ENCODE peak calls at places on chromosome 11, in five cellular contexts. K is H1, M is HEK293T, J is HepG2, Z is GM12878. R is an unnamed sample.

GRCh38 chr11:108340958-108341357 is 118.1 kb downstream of the ATM start:
- DNase-seq in K (no peak), M (no peak), J (peak), Z (no peak), R (peak)

GRCh38 chr11:131584694-131585592 is 214.5 kb downstream of the NTM start:
- DNase-seq in K (peak), M (peak), J (no peak), Z (no peak), R (no peak)

GRCh38 chr11:201936-202335 is 5.3 kb downstream of the BET1L start:
- DNase-seq in K (no peak), M (no peak), J (no peak), Z (no peak), R (no peak)

GRCh38 chr11:60871378-60872061 is 4.2 kb downstream of the ZP1 start:
- DNase-seq in K (no peak), M (no peak), J (no peak), Z (no peak), R (no peak)

GRCh38 chr11:103370076-103370475 is 260.9 kb downstream of the DYNC2H1 start:
- DNase-seq in K (no peak), M (no peak), J (no peak), Z (no peak), R (no peak)

GRCh38 chr11:17721242-17721999 is 2.0 kb downstream of the MYOD1 start:
- DNase-seq in K (no peak), M (peak), J (no peak), Z (no peak), R (no peak)

GRCh38 chr11:107606122-107606521 is 15.2 kb downstream of the ELMOD1 start:
- DNase-seq in K (no peak), M (no peak), J (no peak), Z (no peak), R (no peak)

GRCh38 chr11:88098289-88098688 is 77.0 kb downstream of the RAB38 start:
- DNase-seq in K (no peak), M (no peak), J (no peak), Z (no peak), R (no peak)

GRCh38 chr11:91248199-91248807 is 976.3 kb upstream of the FAT3 start:
- DNase-seq in K (no peak), M (peak), J (peak), Z (no peak), R (peak)

GRCh38 chr11:67996051-67996450 is 7.8 kb downstream of the UNC93B1 start:
- DNase-seq in K (no peak), M (no peak), J (no peak), Z (no peak), R (no peak)
- TF ChIP-seq SUZ12 in K (no peak), M (no peak), J (no peak), Z (no peak), R (no peak)

GRCh38 chr11:93740031-93740801 is 1.1 kb downstream of the TAF1D start:
- DNase-seq in K (no peak), M (no peak), J (peak), Z (no peak), R (no peak)
- TF ChIP-seq SUZ12 in K (no peak), M (no peak), J (no peak), Z (no peak), R (no peak)

GRCh38 chr11:68923614-68924013 is 19.9 kb downstream of the IGHMBP2 start:
- DNase-seq in K (no peak), M (no peak), J (no peak), Z (no peak), R (no peak)

GRCh38 chr11:68924073-68924925 is 20.6 kb downstream of the IGHMBP2 start:
- DNase-seq in K (no peak), M (no peak), J (no peak), Z (no peak), R (no peak)

GRCh38 chr11:68928108-68928429 is 24.4 kb downstream of the IGHMBP2 start:
- DNase-seq in K (no peak), M (no peak), J (no peak), Z (no peak), R (no peak)

GRCh38 chr11:68927280-68928107 is 23.8 kb downstream of the IGHMBP2 start:
- DNase-seq in K (no peak), M (no peak), J (no peak), Z (peak), R (no peak)

DNA sequence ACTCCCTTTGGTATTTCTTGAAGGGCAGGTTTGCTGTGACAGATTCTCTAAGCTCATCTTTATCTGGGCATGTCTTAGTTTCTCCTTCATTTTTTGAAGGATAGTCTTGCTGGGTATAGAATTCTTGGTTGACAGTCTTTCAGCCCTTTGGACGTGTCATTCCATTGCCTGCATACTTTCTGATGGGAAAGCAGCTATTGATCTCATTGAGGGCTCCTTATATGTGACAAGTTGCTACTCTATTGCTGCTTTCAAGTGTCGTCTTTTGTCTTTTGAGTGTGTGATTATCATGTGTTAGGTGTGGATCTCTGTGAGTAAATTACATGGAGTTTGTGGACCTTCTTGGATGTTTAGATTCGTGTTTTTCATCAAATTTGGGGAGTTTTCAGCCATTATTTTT is 21.9 kb downstream of the IGHMBP2 start:
- DNase-seq in K (no peak), M (no peak), J (no peak), Z (no peak), R (no peak)
- TF ChIP-seq SUZ12 in K (no peak), M (no peak), J (no peak), Z (no peak), R (no peak)

GRCh38 chr11:8086571-8086970 is 5.6 kb downstream of the TUB start:
- DNase-seq in K (no peak), M (no peak), J (no peak), Z (no peak), R (no peak)
- TF ChIP-seq SUZ12 in K (no peak), M (no peak), J (no peak), Z (no peak), R (no peak)

GRCh38 chr11:27234043-27234668 is 128.9 kb downstream of the CCDC34 start:
- DNase-seq in K (no peak), M (peak), J (peak), Z (peak), R (no peak)
- TF ChIP-seq SUZ12 in K (no peak), M (no peak), J (no peak), Z (no peak), R (no peak)

GRCh38 chr11:7968686-7969085 is 3.4 kb upstream of the NLRP10 start:
- DNase-seq in K (no peak), M (no peak), J (no peak), Z (no peak), R (no peak)

GRCh38 chr11:7969756-7970646 is 4.8 kb upstream of the NLRP10 start:
- DNase-seq in K (no peak), M (no peak), J (no peak), Z (no peak), R (peak)

GRCh38 chr11:7973011-7973410 is 7.8 kb upstream of the NLRP10 start:
- DNase-seq in K (no peak), M (no peak), J (no peak), Z (no peak), R (no peak)

GRCh38 chr11:7974668-7975067 is 9.4 kb upstream of the NLRP10 start:
- DNase-seq in K (no peak), M (no peak), J (no peak), Z (no peak), R (peak)

DNA sequence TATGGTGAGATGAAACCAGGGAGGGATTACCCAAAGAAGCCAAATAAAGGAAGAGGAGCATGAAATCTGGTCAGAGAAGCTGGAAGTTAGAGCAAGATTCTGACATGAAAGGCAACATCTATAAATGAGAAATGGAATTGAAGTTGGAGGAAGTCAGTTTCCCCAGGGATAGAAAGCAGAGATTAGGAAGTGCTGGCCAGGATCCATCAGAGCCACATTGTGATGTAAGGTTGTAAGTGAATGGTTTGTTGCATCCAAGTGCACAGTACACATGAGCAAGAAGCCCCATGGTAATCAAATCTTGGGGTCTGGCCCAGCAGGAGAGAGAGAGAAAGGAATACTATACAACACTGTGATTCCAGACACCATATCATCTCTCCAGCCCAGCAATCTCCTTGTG is 6.6 kb upstream of the NLRP10 start:
- DNase-seq in K (no peak), M (no peak), J (no peak), Z (no peak), R (no peak)
- TF ChIP-seq SUZ12 in K (no peak), M (no peak), J (no peak), Z (no peak), R (no peak)

GRCh38 chr11:64675417-64676252 is 47.4 kb downstream of the NRXN2 start:
- DNase-seq in K (no peak), M (peak), J (no peak), Z (no peak), R (no peak)
- TF ChIP-seq SUZ12 in K (no peak), M (no peak), J (no peak), Z (no peak), R (no peak)

DNA sequence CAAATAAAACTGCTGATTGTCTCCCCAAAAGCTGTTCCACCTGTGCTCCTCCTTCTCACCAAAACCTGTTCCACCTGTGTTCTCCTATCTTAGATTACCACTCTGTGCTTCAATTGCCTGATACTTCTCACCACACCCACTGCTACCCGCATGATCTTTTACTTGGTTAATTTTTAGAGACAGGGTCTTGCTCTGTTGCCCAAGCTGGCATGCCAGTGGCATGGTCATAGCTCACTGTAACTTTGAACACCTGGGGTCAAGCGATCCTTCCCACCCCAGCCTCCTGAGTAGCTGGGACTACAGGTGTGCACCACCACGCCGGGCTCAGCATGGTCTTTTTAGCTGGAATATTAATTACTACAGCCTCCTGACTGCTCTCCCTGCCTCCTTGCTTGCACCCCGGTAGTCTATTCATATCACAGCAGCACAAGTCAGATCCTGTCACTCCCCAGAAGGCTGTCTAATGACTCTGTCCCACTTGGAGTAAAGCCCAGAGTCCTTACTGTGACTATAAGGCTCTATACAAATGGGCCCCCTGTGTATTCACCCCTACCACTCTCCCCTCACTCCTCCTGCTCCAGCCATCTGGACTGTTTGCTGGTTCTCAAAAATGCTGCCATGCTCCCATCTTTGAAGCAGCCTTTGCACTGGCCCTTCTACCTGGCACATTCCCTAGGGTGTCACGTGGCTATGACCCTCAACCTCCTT is 3.5 kb downstream of the C11orf91 start:
- DNase-seq in K (no peak), M (no peak), J (no peak), Z (no peak), R (no peak)
- TF ChIP-seq SUZ12 in K (no peak), M (no peak), J (no peak), Z (no peak), R (no peak)

GRCh38 chr11:11263238-11264030 is 89.6 kb downstream of the CSNK2A3 start:
- DNase-seq in K (no peak), M (no peak), J (no peak), Z (no peak), R (no peak)
- TF ChIP-seq SUZ12 in K (no peak), M (no peak), J (no peak), Z (no peak), R (no peak)